ENCODE peak calls at places on chromosome 13, in five cellular contexts. O is AG09309, P is stomach, I is uterus, Y is AG04450. J is an unnamed sample.

GRCh38 chr13:30362869-30363268 is 55.5 kb upstream of the KATNAL1 start:
- DNase-seq in P (no peak), I (peak; percentile 42), O (no peak), Y (no peak), J (no peak)

GRCh38 chr13:28488376-28489005 is 6.4 kb downstream of the FLT1 start:
- DNase-seq in O (no peak), I (no peak), P (no peak), Y (no peak), J (no peak)

GRCh38 chr13:57634829-57635165 is 3.3 kb downstream of the PCDH17 start:
- DNase-seq in P (no peak), Y (no peak), I (no peak), O (no peak), J (no peak)

GRCh38 chr13:89968468-89968867 is 1379.0 kb upstream of the MIR17HG start:
- DNase-seq in P (no peak), O (no peak), Y (no peak), I (no peak), J (no peak)

GRCh38 chr13:62300021-62300420 is 884.4 kb upstream of the PCDH20 start:
- DNase-seq in P (no peak), O (no peak), Y (no peak), I (no peak), J (no peak)

GRCh38 chr13:50319603-50320296 is 304.5 kb downstream of the KCNRG start:
- DNase-seq in I (no peak), P (no peak), O (peak; percentile 17), Y (no peak), J (peak; percentile 43)

GRCh38 chr13:57633950-57634828 is 2.6 kb downstream of the PCDH17 start:
- DNase-seq in Y (no peak), I (no peak), O (no peak), P (no peak), J (no peak)

GRCh38 chr13:41812851-41813250 is 148.1 kb downstream of the VWA8 start:
- DNase-seq in Y (no peak), P (no peak), I (no peak), O (no peak), J (no peak)

GRCh38 chr13:73300718-73301425 is 242.1 kb downstream of the KLF5 start:
- DNase-seq in O (no peak), Y (no peak), P (no peak), I (no peak), J (no peak)

GRCh38 chr13:30403491-30403890 is 18.8 kb upstream of the UBE2L5 start:
- DNase-seq in P (no peak), O (no peak), I (no peak), Y (no peak), J (no peak)

GRCh38 chr13:99312493-99312883 is 5.3 kb upstream of the GPR183 start:
- DNase-seq in P (no peak), O (peak; percentile 98), I (peak; percentile 64), Y (no peak), J (no peak)

GRCh38 chr13:113451951-113452421 is 1.3 kb downstream of the ADPRHL1 start:
- DNase-seq in Y (no peak), I (no peak), P (no peak), O (no peak), J (no peak)

GRCh38 chr13:75480691-75481175 is 1.2 kb downstream of the TBC1D4 start:
- DNase-seq in O (no peak), Y (no peak), I (peak; percentile 44), P (peak; percentile 80), J (no peak)

GRCh38 chr13:82323101-82323500 is 1559.2 kb downstream of the SLITRK1 start:
- DNase-seq in O (no peak), Y (no peak), P (no peak), I (no peak), J (no peak)

GRCh38 chr13:36822786-36823185 is 3.8 kb downstream of the RFXAP start:
- DNase-seq in P (no peak), O (no peak), I (no peak), Y (no peak), J (no peak)

GRCh38 chr13:90402613-90403012 is 944.9 kb upstream of the MIR17HG start:
- DNase-seq in Y (no peak), O (no peak), P (no peak), I (no peak), J (no peak)

GRCh38 chr13:100527644-100528043 is 60.9 kb downstream of the GGACT start:
- DNase-seq in O (no peak), Y (no peak), P (no peak), I (no peak), J (no peak)

GRCh38 chr13:111013196-111013595 is 98.3 kb upstream of the ANKRD10 start:
- DNase-seq in Y (no peak), I (no peak), P (no peak), O (no peak), J (no peak)

GRCh38 chr13:40271931-40272775 is 394.3 kb downstream of the FOXO1 start:
- DNase-seq in O (peak; percentile 83), I (peak; percentile 84), P (peak; percentile 49), Y (no peak), J (peak; percentile 94)

GRCh38 chr13:45500492-45501174 is 35.9 kb downstream of the COG3 start:
- DNase-seq in I (no peak), O (peak; percentile 76), Y (peak; percentile 83), P (no peak), J (peak; percentile 91)

GRCh38 chr13:97445504-97446187 is 11.7 kb downstream of the RAP2A start:
- DNase-seq in O (no peak), P (no peak), Y (no peak), I (no peak), J (no peak)

GRCh38 chr13:46934749-46935148 is 37.9 kb upstream of the HTR2A start:
- DNase-seq in O (no peak), Y (no peak), I (no peak), P (no peak), J (no peak)

GRCh38 chr13:25249001-25249543 is 38.2 kb downstream of the MTMR6 start:
- DNase-seq in O (peak; percentile 53), Y (no peak), P (no peak), I (no peak), J (peak; percentile 24)

GRCh38 chr13:113630296-113630695 is 27.7 kb downstream of the ATP4B start:
- DNase-seq in O (no peak), P (no peak), Y (no peak), I (no peak), J (no peak)

GRCh38 chr13:60617863-60618733 is 221.1 kb downstream of the TDRD3 start:
- DNase-seq in I (no peak), Y (no peak), P (no peak), O (peak; percentile 14), J (peak; percentile 45)

GRCh38 chr13:22498006-22498405 is 682.8 kb upstream of the SGCG start:
- DNase-seq in I (no peak), P (no peak), Y (no peak), O (no peak), J (no peak)

GRCh38 chr13:101447852-101448251 is 4.6 kb upstream of the ITGBL1 start:
- DNase-seq in I (no peak), O (no peak), P (no peak), Y (no peak), J (no peak)

GRCh38 chr13:107144432-107144831 is 576.5 kb upstream of the ARGLU1 start:
- DNase-seq in I (no peak), Y (no peak), P (no peak), O (no peak), J (peak; percentile 11)

GRCh38 chr13:107778094-107778493 is 437.2 kb downstream of the LIG4 start:
- DNase-seq in I (no peak), O (no peak), P (no peak), Y (no peak), J (no peak)

GRCh38 chr13:40366119-40366518 is 300.3 kb downstream of the FOXO1 start:
- DNase-seq in P (no peak), I (no peak), Y (no peak), O (no peak), J (no peak)

GRCh38 chr13:114264886-114265611 is 16.4 kb upstream of the UPF3A start:
- DNase-seq in P (no peak), I (no peak), Y (no peak), O (peak; percentile 44), J (peak; percentile 31)

GRCh38 chr13:37956536-37956935 is 87.0 kb upstream of the TRPC4 start:
- DNase-seq in Y (no peak), I (no peak), P (no peak), O (no peak), J (no peak)

GRCh38 chr13:109271991-109272454 is 514.4 kb downstream of the IRS2 start:
- DNase-seq in P (no peak), Y (no peak), I (no peak), O (no peak), J (no peak)
- TF ChIP-seq CTCF in P (no peak), Y (no peak), I (no peak), O (no peak), J (no peak)

DNA sequence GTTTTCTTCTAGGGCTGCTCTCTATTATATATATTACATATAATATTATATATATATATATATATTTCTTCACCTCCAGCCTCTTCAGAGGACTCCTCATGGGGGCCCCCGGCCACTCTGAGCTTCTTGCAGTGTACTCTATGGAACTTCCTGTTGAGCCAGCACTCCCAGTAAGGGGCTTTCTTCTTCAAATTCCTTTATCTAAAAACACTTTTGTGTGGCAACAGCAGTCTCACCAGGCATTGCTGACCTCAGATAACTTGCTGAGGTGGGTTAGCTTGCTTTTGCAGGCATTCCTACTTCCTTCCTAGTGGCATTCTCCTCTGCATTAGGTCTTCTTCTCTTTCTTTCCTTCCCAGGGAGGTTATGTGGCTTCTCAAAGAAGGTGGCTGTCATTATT is 381.5 kb downstream of the MYO16 start:
- DNase-seq in Y (no peak), P (no peak), O (no peak), I (no peak), J (no peak)
- H3K4me3 ChIP-seq in Y (no peak overlapping the region), P (no peak overlapping the region), O (no peak overlapping the region), I (no peak overlapping the region), J (no peak overlapping the region)

GRCh38 chr13:33026489-33027152 is 10.4 kb downstream of the KL start:
- DNase-seq in Y (no peak), P (no peak), O (no peak), I (no peak), J (no peak)
- TF ChIP-seq CTCF in Y (no peak), P (no peak), O (peak; percentile 10), I (no peak), J (no peak)

GRCh38 chr13:23794267-23795161 is 94.7 kb downstream of the MIPEP start:
- DNase-seq in O (peak; percentile 32), I (no peak), Y (peak; percentile 68), P (no peak), J (peak; percentile 20)
- H3K4me3 ChIP-seq in O (no peak overlapping the region), I (no peak overlapping the region), Y (no peak overlapping the region), P (no peak overlapping the region), J (no peak overlapping the region)